ENCODE peak calls at places on chromosome 3, in nine cellular contexts. J, T, X, H, S, A, Z, D and L are unnamed samples.
A peak's percentile ranks its signal among the peaks of the same experiment; 100 is the strongest.

GRCh38 chr3:110198717-110199587 is 861.6 kb upstream of the DPPA4 start:
- DNase-seq in X (no peak), T (no peak), D (no peak), S (no peak), J (no peak), H (peak; percentile 33), A (no peak), Z (no peak), L (no peak)

GRCh38 chr3:126259411-126260391 is 79.3 kb upstream of the ALDH1L1 start:
- DNase-seq in H (peak; percentile 63), S (no peak), D (peak; percentile 68), X (peak; percentile 69), Z (peak; percentile 73), A (no peak), T (peak; percentile 53), J (peak; percentile 49), L (peak; percentile 60)

GRCh38 chr3:9791127-9791526 is 1.1 kb downstream of the TADA3 start:
- DNase-seq in T (no peak), A (no peak), D (no peak), S (no peak), X (no peak), H (no peak), Z (no peak), J (no peak), L (no peak)

GRCh38 chr3:174276826-174277225 is 582.3 kb upstream of the NAALADL2 start:
- DNase-seq in H (no peak), S (no peak), X (no peak), J (no peak), T (no peak), D (no peak), Z (no peak), A (no peak), L (no peak)

GRCh38 chr3:46845397-46845859 is 17.8 kb downstream of the MYL3 start:
- DNase-seq in S (peak; percentile 14), T (no peak), J (peak; percentile 82), X (peak; percentile 53), H (no peak), Z (peak; percentile 77), D (no peak), A (no peak), L (no peak)

GRCh38 chr3:71011565-71012287 is 571.8 kb downstream of the FOXP1 start:
- DNase-seq in X (no peak), D (no peak), J (no peak), T (no peak), S (no peak), H (no peak), A (no peak), Z (no peak), L (no peak)

GRCh38 chr3:178084938-178085816 is 451.1 kb upstream of the KCNMB2 start:
- DNase-seq in D (peak; percentile 93), S (no peak), X (peak; percentile 50), Z (peak; percentile 79), T (peak; percentile 25), H (peak; percentile 91), A (peak; percentile 60), J (peak; percentile 90), L (peak; percentile 26)

GRCh38 chr3:117589454-117589853 is 879.9 kb downstream of the TUSC7 start:
- DNase-seq in Z (no peak), A (no peak), H (peak; percentile 51), S (no peak), T (no peak), J (no peak), X (no peak), D (no peak), L (peak; percentile 17)

GRCh38 chr3:56468184-56469106 is at the start of gene ERC2:
- DNase-seq in A (no peak), Z (peak; percentile 56), S (no peak), H (peak; percentile 46), J (peak; percentile 82), D (peak; percentile 12), X (peak; percentile 41), T (no peak), L (peak; percentile 86)

GRCh38 chr3:123389338-123389910 is 59.5 kb downstream of the ADCY5 start:
- DNase-seq in T (no peak), S (no peak), D (no peak), X (no peak), A (no peak), J (no peak), Z (no peak), H (no peak), L (no peak)

GRCh38 chr3:14143826-14144225 is 19.0 kb downstream of the TMEM43 start:
- DNase-seq in D (peak; percentile 54), X (no peak), T (peak; percentile 67), Z (peak; percentile 86), J (peak; percentile 62), S (no peak), A (no peak), H (no peak), L (no peak)

GRCh38 chr3:36631549-36631948 is 132.8 kb downstream of the DCLK3 start:
- DNase-seq in Z (no peak), H (no peak), D (no peak), S (no peak), X (no peak), J (no peak), T (no peak), A (no peak), L (no peak)

GRCh38 chr3:30658328-30659052 is 52.1 kb downstream of the TGFBR2 start:
- DNase-seq in T (no peak), X (no peak), D (no peak), J (no peak), H (peak; percentile 48), S (no peak), Z (no peak), A (no peak), L (no peak)

GRCh38 chr3:120496278-120496975 is 45.6 kb upstream of the FSTL1 start:
- DNase-seq in Z (peak; percentile 56), J (no peak), A (no peak), T (peak; percentile 77), X (no peak), D (no peak), S (no peak), H (no peak), L (no peak)

GRCh38 chr3:42052867-42053351 is 38.2 kb upstream of the TRAK1 start:
- DNase-seq in H (peak; percentile 95), J (peak; percentile 69), S (no peak), X (no peak), Z (no peak), A (no peak), D (no peak), T (peak; percentile 86), L (peak; percentile 61)

GRCh38 chr3:44184319-44184953 is 57.2 kb upstream of the TOPAZ1 start:
- DNase-seq in H (peak; percentile 29), X (no peak), A (no peak), S (no peak), J (no peak), Z (no peak), D (no peak), T (no peak), L (no peak)

GRCh38 chr3:4261411-4261810 is 41.8 kb upstream of the SETMAR start:
- DNase-seq in D (no peak), S (no peak), H (no peak), T (no peak), A (no peak), J (no peak), Z (no peak), X (no peak), L (no peak)

GRCh38 chr3:22979581-22979980 is 223.5 kb upstream of the UBE2E2 start:
- DNase-seq in J (no peak), X (no peak), Z (no peak), H (no peak), D (no peak), S (no peak), T (no peak), A (no peak), L (no peak)

GRCh38 chr3:24119321-24119751 is 174.2 kb downstream of the NR1D2 start:
- DNase-seq in X (no peak), D (peak; percentile 47), Z (no peak), A (no peak), S (no peak), T (peak; percentile 30), J (no peak), H (no peak), L (no peak)

GRCh38 chr3:157906627-157907026 is 199.6 kb downstream of the SHOX2 start:
- DNase-seq in Z (peak; percentile 23), A (no peak), J (no peak), S (no peak), H (no peak), D (no peak), T (peak; percentile 8), X (no peak), L (no peak)

GRCh38 chr3:126541628-126542339 is 16.9 kb downstream of the C3orf22 start:
- DNase-seq in S (no peak), X (peak; percentile 9), J (no peak), D (no peak), Z (no peak), H (no peak), T (no peak), A (no peak), L (no peak)

GRCh38 chr3:43178891-43179366 is 73.0 kb upstream of the POMGNT2 start:
- DNase-seq in Z (no peak), T (peak; percentile 98), D (peak; percentile 21), J (peak; percentile 80), A (no peak), X (peak; percentile 43), S (no peak), H (no peak), L (no peak)

GRCh38 chr3:53796161-53796560 is 50.1 kb downstream of the CHDH start:
- DNase-seq in D (no peak), Z (no peak), X (peak; percentile 47), H (peak; percentile 65), J (no peak), S (no peak), T (no peak), A (no peak), L (no peak)

GRCh38 chr3:170222647-170223541 is 670 bp downstream of the PRKCI start:
- DNase-seq in X (peak; percentile 34), Z (peak; percentile 41), D (no peak), S (peak; percentile 3), A (peak; percentile 6), H (peak; percentile 29), T (peak; percentile 39), J (peak; percentile 63), L (peak; percentile 29)

GRCh38 chr3:126549861-126550487 is 8.8 kb downstream of the C3orf22 start:
- DNase-seq in H (no peak), X (peak; percentile 16), S (no peak), A (no peak), T (no peak), D (no peak), J (no peak), Z (no peak), L (peak; percentile 6)

GRCh38 chr3:21290557-21290956 is 460.5 kb downstream of the ZNF385D start:
- DNase-seq in S (no peak), A (no peak), T (no peak), H (no peak), X (no peak), J (no peak), D (no peak), Z (no peak), L (peak; percentile 13)

GRCh38 chr3:141764946-141765345 is 1.7 kb downstream of the GRK7 start:
- DNase-seq in A (no peak), H (no peak), D (no peak), Z (no peak), S (no peak), J (no peak), T (no peak), X (no peak), L (no peak)

GRCh38 chr3:113560845-113561623 is 28.7 kb downstream of the SIDT1 start:
- DNase-seq in T (peak; percentile 49), Z (no peak), A (no peak), S (no peak), X (no peak), J (no peak), D (no peak), H (no peak), L (peak; percentile 5)

GRCh38 chr3:124033360-124034015 is 41.6 kb upstream of the ROPN1 start:
- DNase-seq in S (no peak), X (no peak), Z (peak; percentile 49), D (no peak), J (peak; percentile 56), A (peak; percentile 0), T (no peak), H (no peak), L (no peak)

GRCh38 chr3:47850062-47850802 is 47.3 kb downstream of the DHX30 start:
- DNase-seq in H (no peak), T (no peak), A (no peak), S (no peak), J (peak; percentile 48), X (no peak), Z (peak; percentile 72), D (peak; percentile 27), L (no peak)

GRCh38 chr3:139758654-139759291 is 81.0 kb upstream of the NMNAT3 start:
- DNase-seq in H (no peak), A (no peak), X (no peak), T (no peak), S (no peak), Z (peak; percentile 29), D (no peak), J (no peak), L (no peak)